ENCODE peak calls at places on chromosomes 2 and 18, in seven cellular contexts. One of them, this sample, is unnamed.
A peak's percentile ranks its signal among the peaks of the same experiment; 100 is the strongest.

GRCh38 chr2:179915395-179915992 is 54.1 kb upstream of the ZNF385B start:
- DNase-seq in non-pigmented ciliary epithelial cell: no peak
- DNase-seq in spleen: no peak
- DNase-seq in Calu3: no peak
- DNase-seq in hypothalamus: no peak
- DNase-seq in BE2C: no peak
- DNase-seq in stimulated activated CD4-positive, alpha-beta T cell treated with anti-CD3 and anti-CD28 coated beads, Interleukin-1b, Interleukin-23, amount 100 ng/mL, for 48 hours: no peak
- DNase-seq in this sample: no peak

GRCh38 chr2:78780321-78780720 is 245.2 kb upstream of the REG3G start:
- DNase-seq in non-pigmented ciliary epithelial cell: no peak
- DNase-seq in spleen: no peak
- DNase-seq in Calu3: no peak
- DNase-seq in hypothalamus: no peak
- DNase-seq in BE2C: no peak
- DNase-seq in stimulated activated CD4-positive, alpha-beta T cell treated with anti-CD3 and anti-CD28 coated beads, Interleukin-1b, Interleukin-23, amount 100 ng/mL, for 48 hours: no peak
- DNase-seq in this sample: no peak

GRCh38 chr2:118269408-118270051 is 181.3 kb downstream of the INSIG2 start:
- DNase-seq in non-pigmented ciliary epithelial cell: no peak
- DNase-seq in spleen: no peak
- DNase-seq in Calu3: peak; percentile 24
- DNase-seq in hypothalamus: no peak
- DNase-seq in BE2C: no peak
- DNase-seq in stimulated activated CD4-positive, alpha-beta T cell treated with anti-CD3 and anti-CD28 coated beads, Interleukin-1b, Interleukin-23, amount 100 ng/mL, for 48 hours: no peak
- DNase-seq in this sample: no peak

GRCh38 chr2:202881570-202881969 is 10.0 kb upstream of the ICA1L start:
- DNase-seq in non-pigmented ciliary epithelial cell: no peak
- DNase-seq in spleen: no peak
- DNase-seq in Calu3: no peak
- DNase-seq in hypothalamus: no peak
- DNase-seq in BE2C: no peak
- DNase-seq in stimulated activated CD4-positive, alpha-beta T cell treated with anti-CD3 and anti-CD28 coated beads, Interleukin-1b, Interleukin-23, amount 100 ng/mL, for 48 hours: no peak
- DNase-seq in this sample: no peak

GRCh38 chr2:8098952-8099582 is 582.8 kb upstream of the ID2 start:
- DNase-seq in non-pigmented ciliary epithelial cell: no peak
- DNase-seq in spleen: no peak
- DNase-seq in Calu3: no peak
- DNase-seq in hypothalamus: no peak
- DNase-seq in BE2C: no peak
- DNase-seq in stimulated activated CD4-positive, alpha-beta T cell treated with anti-CD3 and anti-CD28 coated beads, Interleukin-1b, Interleukin-23, amount 100 ng/mL, for 48 hours: peak; percentile 17
- DNase-seq in this sample: no peak

GRCh38 chr18:980586-980985 is 75.9 kb downstream of the ADCYAP1 start:
- DNase-seq in non-pigmented ciliary epithelial cell: no peak
- DNase-seq in spleen: no peak
- DNase-seq in Calu3: no peak
- DNase-seq in hypothalamus: no peak
- DNase-seq in BE2C: no peak
- DNase-seq in stimulated activated CD4-positive, alpha-beta T cell treated with anti-CD3 and anti-CD28 coated beads, Interleukin-1b, Interleukin-23, amount 100 ng/mL, for 48 hours: no peak
- DNase-seq in this sample: no peak

GRCh38 chr18:41543815-41544214 is 411.2 kb upstream of the PIK3C3 start:
- DNase-seq in non-pigmented ciliary epithelial cell: no peak
- DNase-seq in spleen: no peak
- DNase-seq in Calu3: no peak
- DNase-seq in hypothalamus: no peak
- DNase-seq in BE2C: no peak
- DNase-seq in stimulated activated CD4-positive, alpha-beta T cell treated with anti-CD3 and anti-CD28 coated beads, Interleukin-1b, Interleukin-23, amount 100 ng/mL, for 48 hours: no peak
- DNase-seq in this sample: no peak

GRCh38 chr2:107627164-107627563 is 199.5 kb upstream of the RGPD4 start:
- DNase-seq in non-pigmented ciliary epithelial cell: no peak
- DNase-seq in spleen: no peak
- DNase-seq in Calu3: no peak
- DNase-seq in hypothalamus: no peak
- DNase-seq in BE2C: no peak
- DNase-seq in stimulated activated CD4-positive, alpha-beta T cell treated with anti-CD3 and anti-CD28 coated beads, Interleukin-1b, Interleukin-23, amount 100 ng/mL, for 48 hours: no peak
- DNase-seq in this sample: no peak

GRCh38 chr2:98545591-98545990 is 62.7 kb downstream of the COA5 start:
- DNase-seq in non-pigmented ciliary epithelial cell: no peak
- DNase-seq in spleen: no peak
- DNase-seq in Calu3: no peak
- DNase-seq in hypothalamus: no peak
- DNase-seq in BE2C: no peak
- DNase-seq in stimulated activated CD4-positive, alpha-beta T cell treated with anti-CD3 and anti-CD28 coated beads, Interleukin-1b, Interleukin-23, amount 100 ng/mL, for 48 hours: no peak
- DNase-seq in this sample: no peak

GRCh38 chr2:143528021-143528420 is 398.8 kb downstream of the ARHGAP15 start:
- DNase-seq in non-pigmented ciliary epithelial cell: no peak
- DNase-seq in spleen: no peak
- DNase-seq in Calu3: no peak
- DNase-seq in hypothalamus: no peak
- DNase-seq in BE2C: no peak
- DNase-seq in stimulated activated CD4-positive, alpha-beta T cell treated with anti-CD3 and anti-CD28 coated beads, Interleukin-1b, Interleukin-23, amount 100 ng/mL, for 48 hours: no peak
- DNase-seq in this sample: no peak

GRCh38 chr2:165015052-165015642 is 59.8 kb upstream of the SLC38A11 start:
- DNase-seq in non-pigmented ciliary epithelial cell: peak; percentile 32
- DNase-seq in spleen: peak; percentile 80
- DNase-seq in Calu3: peak; percentile 80
- DNase-seq in hypothalamus: peak; percentile 78
- DNase-seq in BE2C: peak; percentile 70
- DNase-seq in stimulated activated CD4-positive, alpha-beta T cell treated with anti-CD3 and anti-CD28 coated beads, Interleukin-1b, Interleukin-23, amount 100 ng/mL, for 48 hours: peak; percentile 39
- DNase-seq in this sample: peak; percentile 79

GRCh38 chr2:64730551-64731305 is 77.0 kb upstream of the SERTAD2 start:
- DNase-seq in non-pigmented ciliary epithelial cell: no peak
- DNase-seq in spleen: peak; percentile 82
- DNase-seq in Calu3: peak; percentile 29
- DNase-seq in hypothalamus: peak; percentile 65
- DNase-seq in BE2C: peak; percentile 65
- DNase-seq in stimulated activated CD4-positive, alpha-beta T cell treated with anti-CD3 and anti-CD28 coated beads, Interleukin-1b, Interleukin-23, amount 100 ng/mL, for 48 hours: peak; percentile 38
- DNase-seq in this sample: no peak

GRCh38 chr2:238860966-238861730 is 13.3 kb downstream of the TWIST2 start:
- DNase-seq in non-pigmented ciliary epithelial cell: no peak
- DNase-seq in spleen: peak; percentile 44
- DNase-seq in Calu3: no peak
- DNase-seq in hypothalamus: no peak
- DNase-seq in BE2C: no peak
- DNase-seq in stimulated activated CD4-positive, alpha-beta T cell treated with anti-CD3 and anti-CD28 coated beads, Interleukin-1b, Interleukin-23, amount 100 ng/mL, for 48 hours: no peak
- DNase-seq in this sample: peak; percentile 36